ENCODE peak calls at places on chromosomes 2 and 18, in ten cellular contexts. One of them, this sample, is unnamed.

GRCh38 chr2:110770696-110771425 is 38.5 kb downstream of the ACOXL start:
- DNase-seq in neural crest cell: no peak
- DNase-seq in bronchial epithelial cell: peak; percentile 87
- DNase-seq in ovary: no peak
- DNase-seq in endothelial cell: no peak
- DNase-seq in PC-3: peak; percentile 83
- DNase-seq in lower lobe of right lung: no peak
- DNase-seq in astrocyte of the spinal cord: peak; percentile 12
- DNase-seq in GM12865: no peak
- DNase-seq in uterus: no peak
- DNase-seq in this sample: peak; percentile 80

GRCh38 chr2:158931577-158931976 is 36.9 kb upstream of the TANC1 start:
- DNase-seq in neural crest cell: no peak
- DNase-seq in bronchial epithelial cell: peak; percentile 57
- DNase-seq in ovary: no peak
- DNase-seq in endothelial cell: no peak
- DNase-seq in PC-3: peak; percentile 56
- DNase-seq in lower lobe of right lung: no peak
- DNase-seq in astrocyte of the spinal cord: peak; percentile 84
- DNase-seq in GM12865: no peak
- DNase-seq in uterus: no peak
- DNase-seq in this sample: peak; percentile 54

GRCh38 chr18:53745228-53745967 is 479.1 kb downstream of the MBD2 start:
- DNase-seq in neural crest cell: no peak
- DNase-seq in bronchial epithelial cell: peak; percentile 90
- DNase-seq in ovary: no peak
- DNase-seq in endothelial cell: no peak
- DNase-seq in PC-3: peak; percentile 93
- DNase-seq in lower lobe of right lung: no peak
- DNase-seq in astrocyte of the spinal cord: no peak
- DNase-seq in GM12865: no peak
- DNase-seq in uterus: no peak
- DNase-seq in this sample: peak; percentile 81

GRCh38 chr2:186827426-186827825 is 21.5 kb downstream of the ZSWIM2 start:
- DNase-seq in neural crest cell: no peak
- DNase-seq in bronchial epithelial cell: no peak
- DNase-seq in ovary: no peak
- DNase-seq in endothelial cell: no peak
- DNase-seq in PC-3: no peak
- DNase-seq in lower lobe of right lung: no peak
- DNase-seq in astrocyte of the spinal cord: peak; percentile 73
- DNase-seq in GM12865: no peak
- DNase-seq in uterus: no peak
- DNase-seq in this sample: no peak

GRCh38 chr2:215419113-215419512 is 16.8 kb downstream of the FN1 start:
- DNase-seq in neural crest cell: no peak
- DNase-seq in bronchial epithelial cell: no peak
- DNase-seq in ovary: no peak
- DNase-seq in endothelial cell: no peak
- DNase-seq in PC-3: no peak
- DNase-seq in lower lobe of right lung: no peak
- DNase-seq in astrocyte of the spinal cord: no peak
- DNase-seq in GM12865: no peak
- DNase-seq in uterus: no peak
- DNase-seq in this sample: no peak

GRCh38 chr2:224816816-224817215 is 100.7 kb upstream of the CCDC195 start:
- DNase-seq in neural crest cell: no peak
- DNase-seq in bronchial epithelial cell: peak; percentile 91
- DNase-seq in ovary: no peak
- DNase-seq in endothelial cell: no peak
- DNase-seq in PC-3: peak; percentile 82
- DNase-seq in lower lobe of right lung: no peak
- DNase-seq in astrocyte of the spinal cord: peak; percentile 84
- DNase-seq in GM12865: no peak
- DNase-seq in uterus: no peak
- DNase-seq in this sample: peak; percentile 68

GRCh38 chr2:142825861-142826260 is 51.6 kb upstream of the KYNU start:
- DNase-seq in neural crest cell: no peak
- DNase-seq in bronchial epithelial cell: peak; percentile 10
- DNase-seq in ovary: no peak
- DNase-seq in endothelial cell: no peak
- DNase-seq in PC-3: no peak
- DNase-seq in lower lobe of right lung: no peak
- DNase-seq in astrocyte of the spinal cord: peak; percentile 23
- DNase-seq in GM12865: no peak
- DNase-seq in uterus: no peak
- DNase-seq in this sample: peak; percentile 33

GRCh38 chr2:204687776-204688175 is 142.5 kb downstream of the PARD3B start:
- DNase-seq in neural crest cell: no peak
- DNase-seq in bronchial epithelial cell: no peak
- DNase-seq in ovary: no peak
- DNase-seq in endothelial cell: no peak
- DNase-seq in PC-3: no peak
- DNase-seq in lower lobe of right lung: no peak
- DNase-seq in astrocyte of the spinal cord: no peak
- DNase-seq in GM12865: no peak
- DNase-seq in uterus: no peak
- DNase-seq in this sample: no peak

DNA sequence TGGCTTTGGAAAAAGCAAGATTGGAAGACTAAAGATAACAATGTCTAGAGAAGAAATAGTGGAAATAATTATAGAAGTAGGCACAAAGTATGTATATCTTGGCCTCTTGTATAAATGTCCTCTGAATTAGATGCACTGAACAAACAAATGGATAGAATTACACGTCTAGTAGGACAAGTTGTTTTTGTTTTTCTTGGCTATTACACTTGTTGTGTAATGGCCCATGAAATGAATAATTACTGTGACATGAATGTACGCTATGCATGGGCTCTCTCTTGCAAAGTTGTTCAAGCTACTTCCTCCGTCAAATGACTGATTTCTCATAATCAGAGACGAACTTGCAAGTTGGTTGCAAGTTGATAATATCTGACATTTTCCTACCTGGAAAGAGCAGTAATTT is 126.2 kb downstream of the PDE1A start:
- DNase-seq in neural crest cell: no peak
- DNase-seq in bronchial epithelial cell: no peak
- DNase-seq in ovary: no peak
- DNase-seq in endothelial cell: no peak
- DNase-seq in PC-3: peak; percentile 62
- DNase-seq in lower lobe of right lung: no peak
- DNase-seq in astrocyte of the spinal cord: peak; percentile 64
- DNase-seq in GM12865: no peak
- DNase-seq in uterus: no peak
- DNase-seq in this sample: peak; percentile 36
- TF ChIP-seq CTCF in neural crest cell: no peak
- TF ChIP-seq CTCF in bronchial epithelial cell: no peak
- TF ChIP-seq CTCF in ovary: no peak
- TF ChIP-seq CTCF in endothelial cell: no peak
- TF ChIP-seq CTCF in PC-3: no peak
- TF ChIP-seq CTCF in lower lobe of right lung: no peak
- TF ChIP-seq CTCF in astrocyte of the spinal cord: no peak
- TF ChIP-seq CTCF in GM12865: no peak
- TF ChIP-seq CTCF in uterus: no peak
- TF ChIP-seq CTCF in this sample: no peak

GRCh38 chr2:219010162-219010756 is 17.0 kb upstream of the CRYBA2 start:
- DNase-seq in neural crest cell: no peak
- DNase-seq in bronchial epithelial cell: peak; percentile 25
- DNase-seq in ovary: no peak
- DNase-seq in endothelial cell: no peak
- DNase-seq in PC-3: peak; percentile 65
- DNase-seq in lower lobe of right lung: no peak
- DNase-seq in astrocyte of the spinal cord: no peak
- DNase-seq in GM12865: peak; percentile 36
- DNase-seq in uterus: no peak
- DNase-seq in this sample: peak; percentile 51
- TF ChIP-seq CTCF in neural crest cell: peak; percentile 57
- TF ChIP-seq CTCF in bronchial epithelial cell: peak; percentile 83
- TF ChIP-seq CTCF in ovary: no peak
- TF ChIP-seq CTCF in endothelial cell: no peak
- TF ChIP-seq CTCF in PC-3: peak; percentile 76
- TF ChIP-seq CTCF in lower lobe of right lung: peak; percentile 26
- TF ChIP-seq CTCF in astrocyte of the spinal cord: peak; percentile 40
- TF ChIP-seq CTCF in GM12865: peak; percentile 58
- TF ChIP-seq CTCF in uterus: no peak
- TF ChIP-seq CTCF in this sample: peak; percentile 73

GRCh38 chr18:56086176-56086575 is 498.2 kb upstream of the TCF4 start:
- DNase-seq in neural crest cell: no peak
- DNase-seq in bronchial epithelial cell: no peak
- DNase-seq in ovary: peak; percentile 21
- DNase-seq in endothelial cell: no peak
- DNase-seq in PC-3: no peak
- DNase-seq in lower lobe of right lung: no peak
- DNase-seq in astrocyte of the spinal cord: peak; percentile 33
- DNase-seq in GM12865: no peak
- DNase-seq in uterus: no peak
- DNase-seq in this sample: no peak

GRCh38 chr18:56086786-56087185 is 498.8 kb upstream of the TCF4 start:
- DNase-seq in neural crest cell: no peak
- DNase-seq in bronchial epithelial cell: no peak
- DNase-seq in ovary: no peak
- DNase-seq in endothelial cell: no peak
- DNase-seq in PC-3: no peak
- DNase-seq in lower lobe of right lung: no peak
- DNase-seq in astrocyte of the spinal cord: no peak
- DNase-seq in GM12865: peak; percentile 10
- DNase-seq in uterus: no peak
- DNase-seq in this sample: no peak

GRCh38 chr18:56085561-56085960 is 497.6 kb upstream of the TCF4 start:
- DNase-seq in neural crest cell: no peak
- DNase-seq in bronchial epithelial cell: peak; percentile 74
- DNase-seq in ovary: peak; percentile 64
- DNase-seq in endothelial cell: no peak
- DNase-seq in PC-3: no peak
- DNase-seq in lower lobe of right lung: no peak
- DNase-seq in astrocyte of the spinal cord: peak; percentile 73
- DNase-seq in GM12865: no peak
- DNase-seq in uterus: peak; percentile 55
- DNase-seq in this sample: peak; percentile 81

GRCh38 chr18:56083889-56084288 is 495.9 kb upstream of the TCF4 start:
- DNase-seq in neural crest cell: no peak
- DNase-seq in bronchial epithelial cell: no peak
- DNase-seq in ovary: no peak
- DNase-seq in endothelial cell: no peak
- DNase-seq in PC-3: no peak
- DNase-seq in lower lobe of right lung: no peak
- DNase-seq in astrocyte of the spinal cord: no peak
- DNase-seq in GM12865: no peak
- DNase-seq in uterus: no peak
- DNase-seq in this sample: no peak

DNA sequence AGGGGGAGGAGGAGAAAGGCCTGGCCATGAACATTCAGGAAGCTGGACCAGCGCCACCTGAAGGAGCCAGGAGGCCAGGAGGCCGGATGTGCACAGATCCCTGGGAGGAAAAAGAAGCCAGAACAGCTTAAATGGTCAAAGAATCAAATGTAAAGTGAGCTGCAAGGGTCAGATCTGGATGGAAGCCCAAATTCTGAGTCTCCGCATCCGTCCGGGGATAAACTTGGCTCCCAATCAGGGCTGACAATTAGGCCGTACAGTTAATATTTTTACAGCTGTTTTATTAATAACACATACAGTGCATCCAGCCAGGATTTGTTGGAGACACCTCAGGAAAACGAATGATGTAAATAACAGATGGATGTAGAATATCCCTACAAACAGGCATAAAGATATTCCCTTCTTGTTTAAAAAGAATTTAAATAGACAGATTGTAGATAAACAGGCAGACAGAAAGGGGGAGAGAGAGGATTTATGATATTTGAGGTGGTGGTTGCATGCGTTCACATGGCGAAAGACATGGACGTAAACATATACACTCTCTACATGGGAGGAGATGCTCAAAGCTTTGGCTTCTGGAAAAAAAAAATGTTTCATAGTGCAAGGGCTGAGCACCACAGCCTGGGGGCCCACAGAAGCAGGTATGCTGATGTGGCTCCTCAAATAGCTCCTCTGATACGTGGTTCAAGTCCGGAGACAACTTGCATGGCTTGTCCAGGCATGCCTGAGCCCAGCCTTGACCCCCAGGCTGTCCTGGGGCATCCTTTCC is 495.3 kb upstream of the TCF4 start:
- DNase-seq in neural crest cell: no peak
- DNase-seq in bronchial epithelial cell: no peak
- DNase-seq in ovary: peak; percentile 40
- DNase-seq in endothelial cell: no peak
- DNase-seq in PC-3: no peak
- DNase-seq in lower lobe of right lung: no peak
- DNase-seq in astrocyte of the spinal cord: peak; percentile 64
- DNase-seq in GM12865: no peak
- DNase-seq in uterus: peak; percentile 24
- DNase-seq in this sample: peak; percentile 17
- TF ChIP-seq CTCF in neural crest cell: no peak
- TF ChIP-seq CTCF in bronchial epithelial cell: no peak
- TF ChIP-seq CTCF in ovary: no peak
- TF ChIP-seq CTCF in endothelial cell: no peak
- TF ChIP-seq CTCF in PC-3: peak; percentile 22
- TF ChIP-seq CTCF in lower lobe of right lung: peak; percentile 21
- TF ChIP-seq CTCF in astrocyte of the spinal cord: peak; percentile 16
- TF ChIP-seq CTCF in GM12865: no peak
- TF ChIP-seq CTCF in uterus: peak; percentile 14
- TF ChIP-seq CTCF in this sample: no peak

GRCh38 chr2:46009315-46009714 is 287.9 kb upstream of the EPAS1 start:
- DNase-seq in neural crest cell: no peak
- DNase-seq in bronchial epithelial cell: no peak
- DNase-seq in ovary: no peak
- DNase-seq in endothelial cell: no peak
- DNase-seq in PC-3: no peak
- DNase-seq in lower lobe of right lung: no peak
- DNase-seq in astrocyte of the spinal cord: no peak
- DNase-seq in GM12865: peak; percentile 16
- DNase-seq in uterus: no peak
- DNase-seq in this sample: no peak

GRCh38 chr2:46010223-46010924 is 286.8 kb upstream of the EPAS1 start:
- DNase-seq in neural crest cell: no peak
- DNase-seq in bronchial epithelial cell: no peak
- DNase-seq in ovary: peak; percentile 24
- DNase-seq in endothelial cell: no peak
- DNase-seq in PC-3: no peak
- DNase-seq in lower lobe of right lung: no peak
- DNase-seq in astrocyte of the spinal cord: no peak
- DNase-seq in GM12865: no peak
- DNase-seq in uterus: no peak
- DNase-seq in this sample: no peak

GRCh38 chr2:46008082-46008870 is 288.9 kb upstream of the EPAS1 start:
- DNase-seq in neural crest cell: no peak
- DNase-seq in bronchial epithelial cell: peak; percentile 77
- DNase-seq in ovary: no peak
- DNase-seq in endothelial cell: no peak
- DNase-seq in PC-3: peak; percentile 32
- DNase-seq in lower lobe of right lung: no peak
- DNase-seq in astrocyte of the spinal cord: peak; percentile 13
- DNase-seq in GM12865: no peak
- DNase-seq in uterus: no peak
- DNase-seq in this sample: peak; percentile 57

GRCh38 chr2:46010925-46011490 is 286.2 kb upstream of the EPAS1 start:
- DNase-seq in neural crest cell: no peak
- DNase-seq in bronchial epithelial cell: peak; percentile 67
- DNase-seq in ovary: no peak
- DNase-seq in endothelial cell: no peak
- DNase-seq in PC-3: peak; percentile 72
- DNase-seq in lower lobe of right lung: no peak
- DNase-seq in astrocyte of the spinal cord: peak; percentile 64
- DNase-seq in GM12865: peak; percentile 38
- DNase-seq in uterus: no peak
- DNase-seq in this sample: peak; percentile 58

GRCh38 chr2:46009772-46010171 is 287.4 kb upstream of the EPAS1 start:
- DNase-seq in neural crest cell: no peak
- DNase-seq in bronchial epithelial cell: no peak
- DNase-seq in ovary: no peak
- DNase-seq in endothelial cell: no peak
- DNase-seq in PC-3: peak; percentile 23
- DNase-seq in lower lobe of right lung: no peak
- DNase-seq in astrocyte of the spinal cord: no peak
- DNase-seq in GM12865: no peak
- DNase-seq in uterus: no peak
- DNase-seq in this sample: no peak
- TF ChIP-seq CTCF in neural crest cell: no peak
- TF ChIP-seq CTCF in bronchial epithelial cell: no peak
- TF ChIP-seq CTCF in ovary: no peak
- TF ChIP-seq CTCF in endothelial cell: no peak
- TF ChIP-seq CTCF in PC-3: no peak
- TF ChIP-seq CTCF in lower lobe of right lung: no peak
- TF ChIP-seq CTCF in astrocyte of the spinal cord: no peak
- TF ChIP-seq CTCF in GM12865: no peak
- TF ChIP-seq CTCF in uterus: no peak
- TF ChIP-seq CTCF in this sample: no peak

This sample was measured in epithelial cell of esophagus.